ENCODE peak calls at places on chromosomes 7 and 10, in seven cellular contexts. One of them, this sample, is unnamed.

GRCh38 chr10:90062786-90063185 is 361.4 kb downstream of the KIF20B start:
- DNase-seq in GM20000: no peak
- DNase-seq in activated naive CD8-positive, alpha-beta T cell treated with anti-CD3 and anti-CD28 coated beads, Interleukin-2, amount 50 U/mL, for 24 hours: no peak
- DNase-seq in body of pancreas: no peak
- DNase-seq in T-cell: no peak
- DNase-seq in cardiac septum: no peak
- DNase-seq in DND-41: no peak
- DNase-seq in this sample: no peak

GRCh38 chr7:114363292-114363691 is 51.3 kb upstream of the FOXP2 start:
- DNase-seq in GM20000: no peak
- DNase-seq in activated naive CD8-positive, alpha-beta T cell treated with anti-CD3 and anti-CD28 coated beads, Interleukin-2, amount 50 U/mL, for 24 hours: no peak
- DNase-seq in body of pancreas: no peak
- DNase-seq in T-cell: no peak
- DNase-seq in cardiac septum: no peak
- DNase-seq in DND-41: no peak
- DNase-seq in this sample: no peak

GRCh38 chr10:47042199-47042473 is 130.9 kb downstream of the PTPN20 start:
- DNase-seq in GM20000: no peak
- DNase-seq in activated naive CD8-positive, alpha-beta T cell treated with anti-CD3 and anti-CD28 coated beads, Interleukin-2, amount 50 U/mL, for 24 hours: no peak
- DNase-seq in body of pancreas: no peak
- DNase-seq in T-cell: no peak
- DNase-seq in cardiac septum: peak
- DNase-seq in DND-41: no peak
- DNase-seq in this sample: no peak

GRCh38 chr7:106018566-106019338 is 55.7 kb downstream of the CDHR3 start:
- DNase-seq in GM20000: no peak
- DNase-seq in activated naive CD8-positive, alpha-beta T cell treated with anti-CD3 and anti-CD28 coated beads, Interleukin-2, amount 50 U/mL, for 24 hours: no peak
- DNase-seq in body of pancreas: no peak
- DNase-seq in T-cell: no peak
- DNase-seq in cardiac septum: no peak
- DNase-seq in DND-41: no peak
- DNase-seq in this sample: no peak

GRCh38 chr10:123143162-123143824 is 4.6 kb upstream of the HMX2 start:
- DNase-seq in GM20000: peak
- DNase-seq in activated naive CD8-positive, alpha-beta T cell treated with anti-CD3 and anti-CD28 coated beads, Interleukin-2, amount 50 U/mL, for 24 hours: no peak
- DNase-seq in body of pancreas: no peak
- DNase-seq in T-cell: no peak
- DNase-seq in cardiac septum: no peak
- DNase-seq in DND-41: no peak
- DNase-seq in this sample: no peak

GRCh38 chr10:103295391-103296044 is 18.6 kb downstream of the INA start:
- DNase-seq in GM20000: no peak
- DNase-seq in activated naive CD8-positive, alpha-beta T cell treated with anti-CD3 and anti-CD28 coated beads, Interleukin-2, amount 50 U/mL, for 24 hours: no peak
- DNase-seq in body of pancreas: no peak
- DNase-seq in T-cell: no peak
- DNase-seq in cardiac septum: no peak
- DNase-seq in DND-41: no peak
- DNase-seq in this sample: no peak

GRCh38 chr7:102101111-102101551 is 185.5 kb upstream of the SH2B2 start:
- DNase-seq in GM20000: no peak
- DNase-seq in activated naive CD8-positive, alpha-beta T cell treated with anti-CD3 and anti-CD28 coated beads, Interleukin-2, amount 50 U/mL, for 24 hours: no peak
- DNase-seq in body of pancreas: no peak
- DNase-seq in T-cell: no peak
- DNase-seq in cardiac septum: peak
- DNase-seq in DND-41: no peak
- DNase-seq in this sample: no peak

GRCh38 chr7:5525271-5526189 is 101.9 kb upstream of the TNRC18 start:
- DNase-seq in GM20000: no peak
- DNase-seq in activated naive CD8-positive, alpha-beta T cell treated with anti-CD3 and anti-CD28 coated beads, Interleukin-2, amount 50 U/mL, for 24 hours: peak
- DNase-seq in body of pancreas: no peak
- DNase-seq in T-cell: no peak
- DNase-seq in cardiac septum: no peak
- DNase-seq in DND-41: no peak
- DNase-seq in this sample: no peak

GRCh38 chr10:79453392-79453791 is 8.0 kb upstream of the ZCCHC24 start:
- DNase-seq in GM20000: no peak
- DNase-seq in activated naive CD8-positive, alpha-beta T cell treated with anti-CD3 and anti-CD28 coated beads, Interleukin-2, amount 50 U/mL, for 24 hours: no peak
- DNase-seq in body of pancreas: no peak
- DNase-seq in T-cell: no peak
- DNase-seq in cardiac septum: no peak
- DNase-seq in DND-41: no peak
- DNase-seq in this sample: no peak

GRCh38 chr10:5547934-5548660 is 23.3 kb downstream of the CALML3 start:
- DNase-seq in GM20000: no peak
- DNase-seq in activated naive CD8-positive, alpha-beta T cell treated with anti-CD3 and anti-CD28 coated beads, Interleukin-2, amount 50 U/mL, for 24 hours: no peak
- DNase-seq in body of pancreas: no peak
- DNase-seq in T-cell: no peak
- DNase-seq in cardiac septum: peak
- DNase-seq in DND-41: no peak
- DNase-seq in this sample: peak

GRCh38 chr10:78470267-78471103 is 436.8 kb downstream of the RPS24 start:
- DNase-seq in GM20000: no peak
- DNase-seq in activated naive CD8-positive, alpha-beta T cell treated with anti-CD3 and anti-CD28 coated beads, Interleukin-2, amount 50 U/mL, for 24 hours: no peak
- DNase-seq in body of pancreas: no peak
- DNase-seq in T-cell: no peak
- DNase-seq in cardiac septum: no peak
- DNase-seq in DND-41: no peak
- DNase-seq in this sample: no peak

GRCh38 chr7:17408245-17408903 is 109.9 kb downstream of the AHR start:
- DNase-seq in GM20000: no peak
- DNase-seq in activated naive CD8-positive, alpha-beta T cell treated with anti-CD3 and anti-CD28 coated beads, Interleukin-2, amount 50 U/mL, for 24 hours: no peak
- DNase-seq in body of pancreas: no peak
- DNase-seq in T-cell: no peak
- DNase-seq in cardiac septum: no peak
- DNase-seq in DND-41: no peak
- DNase-seq in this sample: no peak

GRCh38 chr10:113950268-113950667 is 93.4 kb upstream of the ADRB1 start:
- DNase-seq in GM20000: no peak
- DNase-seq in activated naive CD8-positive, alpha-beta T cell treated with anti-CD3 and anti-CD28 coated beads, Interleukin-2, amount 50 U/mL, for 24 hours: no peak
- DNase-seq in body of pancreas: no peak
- DNase-seq in T-cell: no peak
- DNase-seq in cardiac septum: no peak
- DNase-seq in DND-41: no peak
- DNase-seq in this sample: no peak

GRCh38 chr7:43362652-43363428 is 220.1 kb upstream of the STK17A start:
- DNase-seq in GM20000: no peak
- DNase-seq in activated naive CD8-positive, alpha-beta T cell treated with anti-CD3 and anti-CD28 coated beads, Interleukin-2, amount 50 U/mL, for 24 hours: no peak
- DNase-seq in body of pancreas: peak
- DNase-seq in T-cell: no peak
- DNase-seq in cardiac septum: no peak
- DNase-seq in DND-41: peak
- DNase-seq in this sample: peak

GRCh38 chr10:80168111-80168511 is 35.6 kb downstream of the PLAC9 start:
- DNase-seq in GM20000: no peak
- DNase-seq in activated naive CD8-positive, alpha-beta T cell treated with anti-CD3 and anti-CD28 coated beads, Interleukin-2, amount 50 U/mL, for 24 hours: no peak
- DNase-seq in body of pancreas: no peak
- DNase-seq in T-cell: no peak
- DNase-seq in cardiac septum: no peak
- DNase-seq in DND-41: no peak
- DNase-seq in this sample: no peak

This sample was measured in posterior cingulate gyrus.